ENCODE peak calls at places on chromosomes 7 and 10, in four cellular contexts. O, Z, C and V are unnamed samples.

GRCh38 chr7:32428546-32428945 is 61.6 kb downstream of the LSM5 start:
- DNase-seq in O (no peak), Z (no peak), C (no peak), V (no peak)

GRCh38 chr7:54749200-54749599 is 9.8 kb downstream of the SEC61G start:
- DNase-seq in O (no peak), Z (no peak), C (no peak), V (no peak)

GRCh38 chr7:141201145-141201885 is 127.5 kb downstream of the TMEM178B start:
- DNase-seq in O (no peak), Z (no peak), C (no peak), V (no peak)

GRCh38 chr10:103470755-103471653 is 8.0 kb downstream of the CALHM3 start:
- DNase-seq in O (peak; percentile 57), Z (peak; percentile 90), C (no peak), V (peak; percentile 69)

GRCh38 chr7:18458830-18459229 is 36.7 kb upstream of the HDAC9 start:
- DNase-seq in O (no peak), Z (no peak), C (no peak), V (no peak)

GRCh38 chr7:148972360-148972759 is 55.9 kb downstream of the PDIA4 start:
- DNase-seq in O (no peak), Z (no peak), C (no peak), V (no peak)

GRCh38 chr7:17171427-17171826 is 127.0 kb upstream of the AHR start:
- DNase-seq in O (no peak), Z (no peak), C (no peak), V (no peak)

GRCh38 chr10:101346177-101346576 is 7.8 kb upstream of the BTRC start:
- DNase-seq in O (no peak), Z (no peak), C (no peak), V (no peak)

GRCh38 chr7:73741600-73741999 is 3.0 kb upstream of the ABHD11 start:
- DNase-seq in O (no peak), Z (no peak), C (no peak), V (no peak)

GRCh38 chr10:97940534-97940933 is 89.9 kb downstream of the CRTAC1 start:
- DNase-seq in O (no peak), Z (no peak), C (no peak), V (no peak)

GRCh38 chr10:59585046-59585700 is 124.5 kb downstream of the SLC16A9 start:
- DNase-seq in O (no peak), Z (no peak), C (no peak), V (no peak)